ENCODE peak calls at places on chromosomes 2 and 18, in seven cellular contexts. S, H, J, O, F, Z and E are unnamed samples.

GRCh38 chr2:60629801-60630385 is 76.4 kb upstream of the BCL11A start:
- DNase-seq in S (no peak), J (no peak), O (no peak), F (no peak), H (no peak), Z (no peak), E (no peak)

GRCh38 chr2:2588777-2589176 is 257.7 kb upstream of the MYT1L start:
- DNase-seq in F (no peak), S (no peak), O (no peak), J (no peak), Z (no peak), H (no peak), E (no peak)

GRCh38 chr18:63762518-63762917 is 12.7 kb upstream of the SERPINB7 start:
- DNase-seq in H (peak), F (no peak), J (no peak), O (no peak), S (no peak), Z (no peak), E (no peak)

GRCh38 chr18:22207022-22207758 is 37.8 kb downstream of the GATA6 start:
- DNase-seq in O (no peak), H (peak), J (no peak), F (no peak), Z (no peak), S (no peak), E (no peak)

GRCh38 chr2:39593439-39594393 is 72.0 kb upstream of the TMEM178A start:
- DNase-seq in S (no peak), F (peak), O (peak), Z (no peak), J (no peak), H (peak), E (peak)

GRCh38 chr2:216242365-216242764 is 129.9 kb downstream of the MARCHF4 start:
- DNase-seq in Z (no peak), J (no peak), O (no peak), H (no peak), S (no peak), F (peak), E (no peak)

GRCh38 chr2:63596487-63596886 is 7.7 kb downstream of the MDH1 start:
- DNase-seq in S (no peak), O (no peak), F (no peak), H (no peak), Z (no peak), J (no peak), E (peak)

GRCh38 chr18:47883771-47884413 is 46.6 kb downstream of the SMAD2 start:
- DNase-seq in O (no peak), F (no peak), J (peak), S (no peak), H (peak), Z (no peak), E (no peak)

GRCh38 chr2:174692256-174692830 is 71.9 kb downstream of the CHRNA1 start:
- DNase-seq in J (no peak), S (no peak), Z (no peak), O (no peak), F (no peak), H (no peak), E (no peak)

GRCh38 chr18:73617981-73618380 is 529.7 kb downstream of the FBXO15 start:
- DNase-seq in H (no peak), Z (no peak), F (no peak), O (no peak), J (no peak), S (no peak), E (no peak)

GRCh38 chr18:77464917-77465316 is 215.3 kb downstream of the GALR1 start:
- DNase-seq in F (no peak), J (no peak), O (no peak), S (no peak), H (no peak), Z (no peak), E (no peak)

GRCh38 chr2:196927318-196928225 is 1.1 kb upstream of the PGAP1 start:
- DNase-seq in F (peak), O (peak), H (peak), S (peak), J (peak), Z (no peak), E (peak)

GRCh38 chr2:218233543-218233942 is 16.6 kb downstream of the ARPC2 start:
- DNase-seq in H (no peak), J (no peak), S (no peak), Z (no peak), F (no peak), O (no peak), E (no peak)

GRCh38 chr2:152221870-152222269 is 46.3 kb upstream of the STAM2 start:
- DNase-seq in O (no peak), H (peak), F (no peak), S (no peak), J (no peak), Z (no peak), E (no peak)

GRCh38 chr2:6909431-6910385 is 7.5 kb upstream of the RNF144A start:
- DNase-seq in H (peak), Z (no peak), J (no peak), O (peak), F (no peak), S (no peak), E (peak)

GRCh38 chr2:173136067-173136466 is 60.4 kb downstream of the MAP3K20 start:
- DNase-seq in S (no peak), H (no peak), F (no peak), J (no peak), O (no peak), Z (no peak), E (no peak)

GRCh38 chr18:25097119-25098114 is 254.5 kb downstream of the ZNF521 start:
- DNase-seq in J (no peak), O (no peak), S (no peak), H (no peak), Z (no peak), F (no peak), E (no peak)

GRCh38 chr18:28581503-28582169 is 404.7 kb upstream of the CDH2 start:
- DNase-seq in J (no peak), O (no peak), F (peak), Z (no peak), H (no peak), S (no peak), E (no peak)

GRCh38 chr2:236962816-236963215 is 122.9 kb upstream of the COPS8 start:
- DNase-seq in Z (no peak), F (no peak), J (no peak), S (no peak), H (no peak), O (no peak), E (no peak)

GRCh38 chr18:26526128-26526965 is 22.0 kb downstream of the KCTD1 start:
- DNase-seq in H (no peak), F (no peak), S (no peak), J (no peak), Z (no peak), O (no peak), E (no peak)

GRCh38 chr2:121640380-121641326 is 8.6 kb downstream of the CLASP1 start:
- DNase-seq in J (no peak), Z (no peak), S (no peak), F (peak), H (no peak), O (no peak), E (no peak)

GRCh38 chr2:160220545-160221009 is 20.5 kb upstream of the ITGB6 start:
- DNase-seq in F (peak), S (no peak), J (peak), H (no peak), Z (no peak), O (no peak), E (no peak)

GRCh38 chr2:15158117-15158516 is 403.0 kb downstream of the NBAS start:
- DNase-seq in J (no peak), Z (no peak), O (no peak), F (peak), S (no peak), H (no peak), E (no peak)

GRCh38 chr2:41990688-41991087 is 57.1 kb upstream of the PKDCC start:
- DNase-seq in J (no peak), S (no peak), F (peak), H (peak), O (no peak), Z (no peak), E (no peak)

GRCh38 chr2:88329815-88330603 is 122.5 kb downstream of the FOXI3 start:
- DNase-seq in O (peak), H (peak), J (no peak), S (no peak), F (peak), Z (no peak), E (peak)

GRCh38 chr2:96340493-96341414 is 5.2 kb downstream of the NCAPH start:
- DNase-seq in S (no peak), H (peak), Z (no peak), F (no peak), O (no peak), J (no peak), E (no peak)

GRCh38 chr2:40719414-40719813 is 267.5 kb upstream of the SLC8A1 start:
- DNase-seq in Z (no peak), S (no peak), H (no peak), J (no peak), O (no peak), F (no peak), E (no peak)

GRCh38 chr18:26839609-26840008 is 25.9 kb downstream of the AQP4 start:
- DNase-seq in J (no peak), Z (no peak), S (no peak), H (no peak), F (no peak), O (no peak), E (no peak)

GRCh38 chr2:195710407-195710806 is 53.4 kb downstream of the SLC39A10 start:
- DNase-seq in J (no peak), O (no peak), S (no peak), F (no peak), H (peak), Z (no peak), E (no peak)